ENCODE peak calls at places on chromosomes 1 and 21, in five cellular contexts. E is EL; M is Peyer's patch; K is cardiac fibroblast; R is naive thymus-derived CD4-positive, alpha-beta T cell. G is an unnamed sample.

GRCh38 chr1:3787347-3787710 is 9.0 kb downstream of the LRRC47 start:
- DNase-seq in R (no peak), E (no peak), K (no peak), M (no peak), G (no peak)

GRCh38 chr1:200971428-200971903 is 52.0 kb downstream of the KIF21B start:
- DNase-seq in M (no peak), K (no peak), E (no peak), R (no peak), G (no peak)

GRCh38 chr1:40638097-40639036 is 27.1 kb downstream of the RIMS3 start:
- DNase-seq in K (no peak), E (no peak), M (no peak), R (no peak), G (no peak)

GRCh38 chr1:177858222-177858894 is 111.5 kb downstream of the SEC16B start:
- DNase-seq in M (no peak), K (peak), R (no peak), E (peak), G (no peak)

GRCh38 chr1:96843196-96843595 is 121.6 kb downstream of the PTBP2 start:
- DNase-seq in R (no peak), E (peak), K (peak), M (no peak), G (no peak)

GRCh38 chr1:201376464-201377374 is 761 bp downstream of the TNNT2 start:
- DNase-seq in K (peak), R (no peak), M (peak), E (peak), G (peak)

GRCh38 chr1:61497013-61497412 is 227.9 kb downstream of the TM2D1 start:
- DNase-seq in E (no peak), M (no peak), R (no peak), K (no peak), G (no peak)

GRCh38 chr1:84884671-84885389 is 8.2 kb downstream of the LPAR3 start:
- DNase-seq in R (no peak), E (peak), K (peak), M (no peak), G (no peak)

GRCh38 chr1:46547481-46548383 is 3.7 kb downstream of the KNCN start:
- DNase-seq in E (peak), R (peak), K (peak), M (no peak), G (peak)

GRCh38 chr1:45573231-45573804 is 10.5 kb upstream of the NASP start:
- DNase-seq in E (no peak), M (peak), R (no peak), K (no peak), G (no peak)

GRCh38 chr1:38500352-38500751 is 359.2 kb downstream of the RRAGC start:
- DNase-seq in R (no peak), M (no peak), E (no peak), K (no peak), G (no peak)

GRCh38 chr21:28220670-28221069 is 772.0 kb downstream of the LTN1 start:
- DNase-seq in E (peak), R (no peak), K (peak), M (no peak), G (no peak)

GRCh38 chr1:7538849-7539771 is 232.0 kb upstream of the VAMP3 start:
- DNase-seq in E (no peak), K (no peak), R (no peak), M (no peak), G (no peak)

GRCh38 chr1:210883821-210884220 is 250.1 kb downstream of the KCNH1 start:
- DNase-seq in R (no peak), E (peak), M (no peak), K (peak), G (peak)

GRCh38 chr1:202521886-202522285 is 173.4 kb downstream of the PPP1R12B start:
- DNase-seq in R (no peak), M (no peak), K (no peak), E (no peak), G (no peak)

GRCh38 chr1:157429841-157430240 is 122.5 kb downstream of the FCRL5 start:
- DNase-seq in R (no peak), M (no peak), E (no peak), K (peak), G (no peak)

GRCh38 chr1:3393024-3393986 is 61.2 kb upstream of the ARHGEF16 start:
- DNase-seq in K (no peak), R (no peak), E (no peak), M (no peak), G (no peak)

GRCh38 chr1:76868916-76869315 is 1.6 kb downstream of the ST6GALNAC5 start:
- DNase-seq in E (peak), M (no peak), K (no peak), R (no peak), G (no peak)

GRCh38 chr1:35857830-35858229 is 25.2 kb upstream of the AGO1 start:
- DNase-seq in M (no peak), R (no peak), K (peak), E (peak), G (no peak)

GRCh38 chr1:28885472-28885877 is 28.9 kb upstream of the EPB41 start:
- DNase-seq in E (no peak), M (no peak), K (no peak), R (no peak), G (no peak)

GRCh38 chr1:112083487-112083886 is 94.0 kb upstream of the KCND3 start:
- DNase-seq in K (peak), E (no peak), R (peak), M (no peak), G (peak)

GRCh38 chr1:236341298-236341697 is 52.8 kb upstream of the EDARADD start:
- DNase-seq in M (no peak), K (no peak), R (no peak), E (no peak), G (no peak)

GRCh38 chr1:95197616-95198252 is 36.3 kb upstream of the RWDD3 start:
- DNase-seq in E (peak), M (no peak), R (no peak), K (peak), G (peak)

GRCh38 chr1:209490013-209490412 is 93.5 kb upstream of the CAMK1G start:
- DNase-seq in M (no peak), K (peak), E (peak), R (no peak), G (peak)

GRCh38 chr1:47709302-47710074 is 271.6 kb downstream of the FOXD2 start:
- DNase-seq in E (peak), K (no peak), M (no peak), R (no peak), G (no peak)

GRCh38 chr1:224052767-224053166 is 61.1 kb upstream of the FBXO28 start:
- DNase-seq in M (no peak), E (peak), K (peak), R (no peak), G (peak)

GRCh38 chr1:3501856-3502665 is 47.6 kb downstream of the ARHGEF16 start:
- DNase-seq in M (peak), R (no peak), K (peak), E (peak), G (peak)

GRCh38 chr1:29356663-29357062 is 120.3 kb downstream of the PTPRU start:
- DNase-seq in E (no peak), K (no peak), M (no peak), R (no peak), G (no peak)

GRCh38 chr1:157193702-157194391 is 55.7 kb upstream of the ETV3 start:
- DNase-seq in M (peak), K (peak), R (peak), E (peak), G (peak)

GRCh38 chr1:107175102-107175501 is 34.3 kb downstream of the NTNG1 start:
- DNase-seq in E (no peak), M (no peak), R (no peak), K (no peak), G (no peak)

GRCh38 chr1:235253219-235253640 is 74.7 kb downstream of the ARID4B start:
- DNase-seq in M (peak), R (peak), K (peak), E (peak), G (peak)

GRCh38 chr1:57188169-57188568 is 222.4 kb upstream of the C8B start:
- DNase-seq in M (no peak), E (no peak), K (peak), R (no peak), G (peak)

GRCh38 chr1:27637052-27637451 is 2.1 kb upstream of the FGR start:
- DNase-seq in E (no peak), M (no peak), K (no peak), R (no peak), G (peak)

GRCh38 chr1:69846267-69846666 is 278.5 kb downstream of the LRRC7 start:
- DNase-seq in K (no peak), M (no peak), E (no peak), R (no peak), G (no peak)

GRCh38 chr1:3231826-3232225 is 162.8 kb downstream of the PRDM16 start:
- DNase-seq in M (no peak), R (no peak), E (no peak), K (no peak), G (no peak)